ENCODE peak calls at places on chromosomes 12 and 14, in ten cellular contexts. V is NCI-H146; H is LHCN-M2; Z is non-pigmented ciliary epithelial cell; U is NCI-H2029; X is neuronal stem cell; J is central memory CD4-positive, alpha-beta T cell; I is SW480; Y is brain microvascular endothelial cell; F is HEK293T. D is an unnamed sample.

GRCh38 chr14:76277586-76278130 is 98.3 kb upstream of the ESRRB start:
- DNase-seq in H (no peak), Y (no peak), F (no peak), U (no peak), J (no peak), I (no peak), V (no peak), Z (no peak), X (no peak), D (no peak)

GRCh38 chr12:95548539-95549391 is 2.5 kb downstream of the USP44 start:
- DNase-seq in I (no peak), Z (no peak), Y (no peak), U (peak), F (peak), H (no peak), X (peak), V (peak), J (peak), D (no peak)

GRCh38 chr12:28184378-28184777 is 5.9 kb upstream of the CCDC91 start:
- DNase-seq in Y (no peak), V (no peak), J (no peak), Z (no peak), H (no peak), I (no peak), X (no peak), U (no peak), F (no peak), D (no peak)

GRCh38 chr12:131511391-131511802 is 199.5 kb upstream of the SFSWAP start:
- DNase-seq in F (no peak), Y (peak), V (no peak), X (no peak), H (no peak), J (peak), U (no peak), Z (peak), I (peak), D (peak)

GRCh38 chr14:52906141-52906601 is 44.7 kb downstream of the FERMT2 start:
- DNase-seq in U (no peak), Y (peak), V (no peak), X (no peak), F (no peak), H (peak), Z (peak), J (no peak), I (no peak), D (peak)

GRCh38 chr14:44462372-44462771 is 44.7 kb downstream of the FSCB start:
- DNase-seq in V (peak), H (no peak), Z (no peak), Y (no peak), J (no peak), U (peak), I (no peak), F (no peak), X (no peak), D (no peak)

GRCh38 chr12:1660304-1661187 is 30.3 kb upstream of the ADIPOR2 start:
- DNase-seq in H (no peak), U (no peak), Z (no peak), X (no peak), I (peak), Y (no peak), V (no peak), F (no peak), J (peak), D (peak)

GRCh38 chr12:95218852-95219171 is 1.2 kb downstream of the VEZT start:
- DNase-seq in F (no peak), H (peak), X (no peak), U (peak), Y (no peak), J (peak), I (peak), Z (no peak), V (peak), D (peak)

GRCh38 chr14:90677484-90678045 is 138.7 kb downstream of the TTC7B start:
- DNase-seq in U (no peak), Z (no peak), J (no peak), V (no peak), I (no peak), F (no peak), H (peak), Y (peak), X (no peak), D (peak)

GRCh38 chr12:56151672-56152131 is 685 bp upstream of the MYL6B start:
- DNase-seq in I (peak), F (peak), X (no peak), J (peak), Z (no peak), Y (no peak), V (peak), U (peak), H (peak), D (peak)

GRCh38 chr14:24726480-24726879 is 92.5 kb upstream of the GZMB start:
- DNase-seq in V (no peak), H (no peak), J (no peak), Y (no peak), X (no peak), Z (no peak), U (no peak), I (no peak), F (no peak), D (no peak)

GRCh38 chr12:114628199-114628598 is 55.8 kb downstream of the TBX3 start:
- DNase-seq in Y (no peak), Z (no peak), X (no peak), U (no peak), J (no peak), I (peak), F (no peak), V (no peak), H (no peak), D (no peak)

GRCh38 chr12:19131020-19131431 is 1.5 kb downstream of the PLEKHA5 start:
- DNase-seq in H (peak), U (no peak), J (no peak), F (peak), Z (no peak), I (peak), Y (no peak), X (peak), V (peak), D (peak)

GRCh38 chr14:104319489-104320241 is 181.3 kb downstream of the KIF26A start:
- DNase-seq in U (no peak), X (no peak), F (no peak), Z (no peak), J (no peak), V (no peak), H (no peak), Y (no peak), I (no peak), D (no peak)

GRCh38 chr12:52945389-52946232 is 3.3 kb upstream of the KRT18 start:
- DNase-seq in Y (peak), I (peak), V (no peak), H (no peak), J (no peak), X (no peak), U (no peak), Z (no peak), F (no peak), D (peak)

GRCh38 chr12:120822832-120823503 is 81.2 kb downstream of the SPPL3 start:
- DNase-seq in U (no peak), Z (no peak), F (no peak), I (no peak), J (no peak), H (no peak), X (no peak), Y (no peak), V (peak), D (no peak)

GRCh38 chr12:116066381-116067230 is 210.9 kb downstream of the MED13L start:
- DNase-seq in F (peak), Z (no peak), J (peak), I (peak), X (peak), V (peak), U (no peak), H (peak), Y (peak), D (peak)

GRCh38 chr14:26845106-26845818 is 247.4 kb upstream of the NOVA1 start:
- DNase-seq in X (no peak), Z (no peak), Y (no peak), V (no peak), F (no peak), J (no peak), H (no peak), I (no peak), U (no peak), D (no peak)

GRCh38 chr14:72591401-72591800 is 302.5 kb downstream of the DPF3 start:
- DNase-seq in I (no peak), X (no peak), F (no peak), Y (no peak), J (no peak), U (no peak), Z (no peak), H (no peak), V (no peak), D (no peak)

GRCh38 chr12:31965090-31965489 is 5.9 kb downstream of the RESF1 start:
- DNase-seq in J (peak), I (no peak), U (no peak), Y (no peak), H (no peak), X (no peak), V (no peak), Z (no peak), F (no peak), D (no peak)

GRCh38 chr12:128012110-128012509 is 254.9 kb upstream of the TMEM132C start:
- DNase-seq in V (no peak), U (no peak), J (no peak), Y (no peak), I (no peak), X (no peak), F (no peak), H (no peak), Z (no peak), D (no peak)

GRCh38 chr12:27571463-27571862 is 47.5 kb downstream of the PPFIBP1 start:
- DNase-seq in U (no peak), J (no peak), I (peak), X (no peak), Y (peak), Z (peak), V (no peak), H (peak), F (no peak), D (peak)

GRCh38 chr12:121537814-121538698 is 42.8 kb downstream of the KDM2B start:
- DNase-seq in Y (no peak), F (peak), U (no peak), Z (no peak), J (peak), H (no peak), X (no peak), V (peak), I (no peak), D (no peak)

GRCh38 chr12:121769297-121769830 is 24.1 kb downstream of the RHOF start:
- DNase-seq in Z (no peak), H (no peak), V (no peak), J (no peak), I (no peak), U (no peak), F (no peak), X (no peak), Y (no peak), D (no peak)

GRCh38 chr14:35878272-35879140 is 52.4 kb downstream of the BRMS1L start:
- DNase-seq in X (no peak), H (peak), U (no peak), V (no peak), Z (peak), I (no peak), Y (peak), F (no peak), J (no peak), D (peak)